ENCODE peak calls at places on chromosomes 3 and 15, in eight cellular contexts. One of them, this sample, is unnamed.

GRCh38 chr3:184203526-184203925 is 17.5 kb downstream of the ABCF3 start:
- DNase-seq in left ventricle myocardium inferior: no peak
- DNase-seq in left lung: peak; percentile 22
- DNase-seq in BJ: no peak
- DNase-seq in GM23248: no peak
- DNase-seq in upper lobe of right lung: no peak
- DNase-seq in heart left ventricle: no peak
- DNase-seq in body of pancreas: no peak
- DNase-seq in this sample: no peak

GRCh38 chr3:194395201-194395600 is 3.9 kb downstream of the GP5 start:
- DNase-seq in left ventricle myocardium inferior: no peak
- DNase-seq in left lung: no peak
- DNase-seq in BJ: no peak
- DNase-seq in GM23248: no peak
- DNase-seq in upper lobe of right lung: no peak
- DNase-seq in heart left ventricle: no peak
- DNase-seq in body of pancreas: no peak
- DNase-seq in this sample: no peak

GRCh38 chr3:107085261-107085660 is 292.0 kb upstream of the CCDC54 start:
- DNase-seq in left ventricle myocardium inferior: no peak
- DNase-seq in left lung: no peak
- DNase-seq in BJ: no peak
- DNase-seq in GM23248: peak; percentile 32
- DNase-seq in upper lobe of right lung: no peak
- DNase-seq in heart left ventricle: no peak
- DNase-seq in body of pancreas: no peak
- DNase-seq in this sample: no peak

GRCh38 chr3:132421832-132422231 is 4.5 kb downstream of the DNAJC13 start:
- DNase-seq in left ventricle myocardium inferior: no peak
- DNase-seq in left lung: no peak
- DNase-seq in BJ: no peak
- DNase-seq in GM23248: peak; percentile 79
- DNase-seq in upper lobe of right lung: no peak
- DNase-seq in heart left ventricle: no peak
- DNase-seq in body of pancreas: no peak
- DNase-seq in this sample: no peak

GRCh38 chr3:46202476-46202875 is 5.6 kb downstream of the CCR1 start:
- DNase-seq in left ventricle myocardium inferior: no peak
- DNase-seq in left lung: no peak
- DNase-seq in BJ: no peak
- DNase-seq in GM23248: no peak
- DNase-seq in upper lobe of right lung: no peak
- DNase-seq in heart left ventricle: no peak
- DNase-seq in body of pancreas: no peak
- DNase-seq in this sample: no peak

GRCh38 chr3:167115331-167115934 is 264.7 kb downstream of the ZBBX start:
- DNase-seq in left ventricle myocardium inferior: peak; percentile 5
- DNase-seq in left lung: peak; percentile 31
- DNase-seq in BJ: no peak
- DNase-seq in GM23248: no peak
- DNase-seq in upper lobe of right lung: peak; percentile 49
- DNase-seq in heart left ventricle: no peak
- DNase-seq in body of pancreas: no peak
- DNase-seq in this sample: no peak

GRCh38 chr15:45448516-45448915 is 70.2 kb upstream of the GATM start:
- DNase-seq in left ventricle myocardium inferior: no peak
- DNase-seq in left lung: no peak
- DNase-seq in BJ: no peak
- DNase-seq in GM23248: peak; percentile 8
- DNase-seq in upper lobe of right lung: no peak
- DNase-seq in heart left ventricle: no peak
- DNase-seq in body of pancreas: no peak
- DNase-seq in this sample: peak; percentile 57

GRCh38 chr3:183988216-183988790 is 29.4 kb downstream of the ABCC5 start:
- DNase-seq in left ventricle myocardium inferior: no peak
- DNase-seq in left lung: no peak
- DNase-seq in BJ: peak; percentile 26
- DNase-seq in GM23248: peak; percentile 24
- DNase-seq in upper lobe of right lung: no peak
- DNase-seq in heart left ventricle: no peak
- DNase-seq in body of pancreas: no peak
- DNase-seq in this sample: no peak

GRCh38 chr3:65153850-65154512 is 466.2 kb upstream of the ADAMTS9 start:
- DNase-seq in left ventricle myocardium inferior: no peak
- DNase-seq in left lung: no peak
- DNase-seq in BJ: no peak
- DNase-seq in GM23248: no peak
- DNase-seq in upper lobe of right lung: no peak
- DNase-seq in heart left ventricle: no peak
- DNase-seq in body of pancreas: no peak
- DNase-seq in this sample: peak; percentile 32

GRCh38 chr15:29056839-29057450 is 171.2 kb downstream of the APBA2 start:
- DNase-seq in left ventricle myocardium inferior: no peak
- DNase-seq in left lung: no peak
- DNase-seq in BJ: no peak
- DNase-seq in GM23248: no peak
- DNase-seq in upper lobe of right lung: peak; percentile 32
- DNase-seq in heart left ventricle: no peak
- DNase-seq in body of pancreas: no peak
- DNase-seq in this sample: peak; percentile 74

GRCh38 chr15:34812369-34812768 is 17.0 kb upstream of the ACTC1 start:
- DNase-seq in left ventricle myocardium inferior: no peak
- DNase-seq in left lung: no peak
- DNase-seq in BJ: peak; percentile 28
- DNase-seq in GM23248: peak; percentile 79
- DNase-seq in upper lobe of right lung: no peak
- DNase-seq in heart left ventricle: no peak
- DNase-seq in body of pancreas: no peak
- DNase-seq in this sample: no peak

GRCh38 chr15:89837134-89837829 is 22.6 kb upstream of the ANPEP start:
- DNase-seq in left ventricle myocardium inferior: no peak
- DNase-seq in left lung: no peak
- DNase-seq in BJ: no peak
- DNase-seq in GM23248: peak; percentile 86
- DNase-seq in upper lobe of right lung: no peak
- DNase-seq in heart left ventricle: no peak
- DNase-seq in body of pancreas: peak; percentile 50
- DNase-seq in this sample: no peak

GRCh38 chr3:115623414-115623868 is at the start of gene GAP43:
- DNase-seq in left ventricle myocardium inferior: peak; percentile 25
- DNase-seq in left lung: peak; percentile 75
- DNase-seq in BJ: peak; percentile 29
- DNase-seq in GM23248: peak; percentile 83
- DNase-seq in upper lobe of right lung: peak; percentile 56
- DNase-seq in heart left ventricle: peak; percentile 33
- DNase-seq in body of pancreas: peak; percentile 25
- DNase-seq in this sample: peak; percentile 13

GRCh38 chr3:5431811-5432378 is 244.4 kb downstream of the EDEM1 start:
- DNase-seq in left ventricle myocardium inferior: no peak
- DNase-seq in left lung: no peak
- DNase-seq in BJ: no peak
- DNase-seq in GM23248: no peak
- DNase-seq in upper lobe of right lung: no peak
- DNase-seq in heart left ventricle: no peak
- DNase-seq in body of pancreas: no peak
- DNase-seq in this sample: no peak

GRCh38 chr15:34665498-34666116 is 82.2 kb upstream of the GOLGA8B start:
- DNase-seq in left ventricle myocardium inferior: no peak
- DNase-seq in left lung: no peak
- DNase-seq in BJ: no peak
- DNase-seq in GM23248: no peak
- DNase-seq in upper lobe of right lung: no peak
- DNase-seq in heart left ventricle: no peak
- DNase-seq in body of pancreas: no peak
- DNase-seq in this sample: no peak

GRCh38 chr3:37745921-37746320 is 115.8 kb upstream of the CTDSPL start:
- DNase-seq in left ventricle myocardium inferior: no peak
- DNase-seq in left lung: no peak
- DNase-seq in BJ: no peak
- DNase-seq in GM23248: no peak
- DNase-seq in upper lobe of right lung: no peak
- DNase-seq in heart left ventricle: no peak
- DNase-seq in body of pancreas: no peak
- DNase-seq in this sample: no peak

GRCh38 chr3:108396336-108396735 is 100.0 kb downstream of the HHLA2 start:
- DNase-seq in left ventricle myocardium inferior: no peak
- DNase-seq in left lung: no peak
- DNase-seq in BJ: no peak
- DNase-seq in GM23248: no peak
- DNase-seq in upper lobe of right lung: no peak
- DNase-seq in heart left ventricle: no peak
- DNase-seq in body of pancreas: no peak
- DNase-seq in this sample: no peak

DNA sequence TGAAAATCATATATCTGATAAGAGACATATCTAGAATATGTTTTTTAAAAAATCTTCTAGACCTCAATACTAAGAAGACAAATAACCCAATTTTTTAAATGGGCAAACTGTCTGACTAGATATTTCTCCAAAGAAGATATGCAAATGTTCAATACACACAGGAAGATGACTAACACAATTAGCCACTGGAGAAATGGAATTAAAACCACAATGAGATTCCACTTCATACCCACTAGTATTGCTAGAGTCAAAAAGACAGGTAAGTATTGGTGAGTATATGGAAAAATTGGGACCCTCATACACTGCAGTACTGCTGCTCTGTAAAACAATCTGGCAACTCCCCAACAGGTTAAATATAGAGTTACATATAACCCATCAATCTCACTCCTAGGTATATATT is 33.1 kb upstream of the TOPAZ1 start:
- DNase-seq in left ventricle myocardium inferior: no peak
- DNase-seq in left lung: no peak
- DNase-seq in BJ: no peak
- DNase-seq in GM23248: no peak
- DNase-seq in upper lobe of right lung: no peak
- DNase-seq in heart left ventricle: no peak
- DNase-seq in body of pancreas: no peak
- DNase-seq in this sample: no peak
- H3K4me3 ChIP-seq in left ventricle myocardium inferior: no peak overlapping the region
- H3K4me3 ChIP-seq in left lung: no peak overlapping the region
- H3K4me3 ChIP-seq in BJ: no peak overlapping the region
- H3K4me3 ChIP-seq in GM23248: no peak overlapping the region
- H3K4me3 ChIP-seq in upper lobe of right lung: no peak overlapping the region
- H3K4me3 ChIP-seq in heart left ventricle: no peak overlapping the region
- H3K4me3 ChIP-seq in body of pancreas: no peak overlapping the region
- H3K4me3 ChIP-seq in this sample: no peak overlapping the region

GRCh38 chr15:52328680-52329079 is 33.1 kb upstream of the MYO5C start:
- DNase-seq in left ventricle myocardium inferior: no peak
- DNase-seq in left lung: no peak
- DNase-seq in BJ: no peak
- DNase-seq in GM23248: no peak
- DNase-seq in upper lobe of right lung: no peak
- DNase-seq in heart left ventricle: no peak
- DNase-seq in body of pancreas: no peak
- DNase-seq in this sample: no peak

GRCh38 chr15:52329980-52330379 is 34.4 kb upstream of the MYO5C start:
- DNase-seq in left ventricle myocardium inferior: no peak
- DNase-seq in left lung: no peak
- DNase-seq in BJ: no peak
- DNase-seq in GM23248: no peak
- DNase-seq in upper lobe of right lung: no peak
- DNase-seq in heart left ventricle: no peak
- DNase-seq in body of pancreas: no peak
- DNase-seq in this sample: no peak

GRCh38 chr15:52334491-52335160 is 39.0 kb upstream of the MYO5C start:
- DNase-seq in left ventricle myocardium inferior: no peak
- DNase-seq in left lung: no peak
- DNase-seq in BJ: no peak
- DNase-seq in GM23248: peak; percentile 66
- DNase-seq in upper lobe of right lung: no peak
- DNase-seq in heart left ventricle: no peak
- DNase-seq in body of pancreas: no peak
- DNase-seq in this sample: no peak

GRCh38 chr15:52329150-52329549 is 33.5 kb upstream of the MYO5C start:
- DNase-seq in left ventricle myocardium inferior: no peak
- DNase-seq in left lung: no peak
- DNase-seq in BJ: no peak
- DNase-seq in GM23248: no peak
- DNase-seq in upper lobe of right lung: no peak
- DNase-seq in heart left ventricle: no peak
- DNase-seq in body of pancreas: peak; percentile 43
- DNase-seq in this sample: no peak

GRCh38 chr15:52331490-52332240 is 36.1 kb upstream of the MYO5C start:
- DNase-seq in left ventricle myocardium inferior: no peak
- DNase-seq in left lung: no peak
- DNase-seq in BJ: no peak
- DNase-seq in GM23248: peak; percentile 65
- DNase-seq in upper lobe of right lung: no peak
- DNase-seq in heart left ventricle: no peak
- DNase-seq in body of pancreas: peak; percentile 45
- DNase-seq in this sample: peak; percentile 38
- H3K36me3 ChIP-seq in left ventricle myocardium inferior: peaks cover 35% of the 10 kb centered on the region
- H3K36me3 ChIP-seq in left lung: no peaks in the 10 kb centered on the region
- H3K36me3 ChIP-seq in BJ: peaks cover 1% of the 10 kb centered on the region
- H3K36me3 ChIP-seq in GM23248: peaks cover 5% of the 10 kb centered on the region
- H3K36me3 ChIP-seq in upper lobe of right lung: peaks cover 12% of the 10 kb centered on the region
- H3K36me3 ChIP-seq in heart left ventricle: peaks cover 53% of the 10 kb centered on the region
- H3K36me3 ChIP-seq in body of pancreas: no peaks in the 10 kb centered on the region
- H3K36me3 ChIP-seq in this sample: no peaks in the 10 kb centered on the region

DNA sequence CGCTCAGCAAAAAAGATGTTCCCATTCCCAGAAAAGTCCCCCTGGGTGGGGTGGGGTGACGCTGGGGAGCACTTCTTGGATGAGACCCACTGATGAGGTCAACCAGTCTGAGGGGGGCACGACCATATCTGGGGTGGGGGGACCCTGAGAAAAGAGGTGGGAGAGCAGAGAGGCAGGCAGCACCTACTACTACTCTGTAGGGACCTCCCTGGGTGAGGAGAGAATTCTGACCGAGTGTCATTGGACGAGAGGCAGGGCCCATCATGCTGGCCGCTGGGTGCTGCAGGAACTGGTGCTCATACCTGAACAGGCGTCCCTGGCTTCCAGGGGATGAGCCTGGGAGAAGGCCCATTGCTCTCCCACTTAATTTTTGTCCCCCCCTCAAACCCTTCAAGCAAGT is 158.8 kb downstream of the KLF13 start:
- DNase-seq in left ventricle myocardium inferior: no peak
- DNase-seq in left lung: no peak
- DNase-seq in BJ: no peak
- DNase-seq in GM23248: no peak
- DNase-seq in upper lobe of right lung: no peak
- DNase-seq in heart left ventricle: no peak
- DNase-seq in body of pancreas: no peak
- DNase-seq in this sample: no peak
- H3K27me3 ChIP-seq in left ventricle myocardium inferior: peaks cover 30% of the 10 kb centered on the region
- H3K27me3 ChIP-seq in left lung: peaks cover 58% of the 10 kb centered on the region
- H3K27me3 ChIP-seq in BJ: peaks cover 20% of the 10 kb centered on the region
- H3K27me3 ChIP-seq in GM23248: no peaks in the 10 kb centered on the region
- H3K27me3 ChIP-seq in upper lobe of right lung: peaks cover 11% of the 10 kb centered on the region
- H3K27me3 ChIP-seq in heart left ventricle: peaks cover 9% of the 10 kb centered on the region
- H3K27me3 ChIP-seq in body of pancreas: no peaks in the 10 kb centered on the region
- H3K27me3 ChIP-seq in this sample: peaks cover 38% of the 10 kb centered on the region

DNA sequence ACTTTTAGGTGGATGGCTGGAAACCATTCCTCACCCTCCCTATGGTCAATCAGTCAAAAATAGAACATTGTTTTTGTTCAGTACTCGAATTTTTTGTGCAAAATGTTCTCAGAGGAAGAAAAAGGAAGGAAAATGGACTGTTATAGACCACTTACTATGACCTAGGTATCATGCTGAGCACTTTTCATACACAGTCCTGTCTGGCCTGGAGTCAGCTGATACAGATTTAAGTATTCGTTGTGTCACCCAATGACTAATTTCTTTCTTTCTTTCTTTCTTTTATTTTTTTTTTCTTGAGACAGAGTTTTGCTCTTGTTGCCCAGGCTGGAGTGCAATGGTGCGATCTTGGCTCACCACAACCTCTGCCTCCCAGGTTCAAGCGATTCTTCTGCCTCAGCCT is 29.1 kb upstream of the TNIK start:
- DNase-seq in left ventricle myocardium inferior: no peak
- DNase-seq in left lung: no peak
- DNase-seq in BJ: no peak
- DNase-seq in GM23248: peak; percentile 4
- DNase-seq in upper lobe of right lung: no peak
- DNase-seq in heart left ventricle: no peak
- DNase-seq in body of pancreas: no peak
- DNase-seq in this sample: no peak
- H3K4me3 ChIP-seq in left ventricle myocardium inferior: no peak overlapping the region
- H3K4me3 ChIP-seq in left lung: no peak overlapping the region
- H3K4me3 ChIP-seq in BJ: no peak overlapping the region
- H3K4me3 ChIP-seq in GM23248: no peak overlapping the region
- H3K4me3 ChIP-seq in upper lobe of right lung: no peak overlapping the region
- H3K4me3 ChIP-seq in heart left ventricle: no peak overlapping the region
- H3K4me3 ChIP-seq in body of pancreas: no peak overlapping the region
- H3K4me3 ChIP-seq in this sample: no peak overlapping the region

This sample was measured in H7.